ENCODE peak calls at places on chromosome 19, in seven cellular contexts. W is mammary epithelial cell, F is heart left ventricle, V is fibroblast of lung, M is tibial artery, L is ovary, J is BJ. C is an unnamed sample. For H3K27me3, the result is how much of the 10 kb centered on the place peaks cover.

GRCh38 chr19:34096020-34096915 is 76.0 kb upstream of the LSM14A start:
- DNase-seq in L (no peak), M (no peak), F (no peak), V (peak), J (no peak), W (peak), C (peak)

GRCh38 chr19:16400911-16401675 is 70.7 kb downstream of the EPS15L1 start:
- DNase-seq in W (no peak), V (no peak), L (no peak), J (no peak), F (peak), M (peak), C (no peak)

GRCh38 chr19:33208904-33209843 is 15.0 kb downstream of the LRP3 start:
- DNase-seq in M (no peak), F (peak), W (no peak), J (no peak), V (no peak), L (peak), C (no peak)

GRCh38 chr19:47156861-47157454 is 26.3 kb downstream of the SAE1 start:
- DNase-seq in J (no peak), M (no peak), F (no peak), L (no peak), V (peak), W (no peak), C (no peak)

GRCh38 chr19:40407714-40408600 is 5.2 kb downstream of the PRX start:
- DNase-seq in W (no peak), F (peak), L (peak), J (no peak), V (no peak), M (no peak), C (no peak)

GRCh38 chr19:50349277-50350057 is 16.0 kb downstream of the NAPSA start:
- DNase-seq in M (no peak), L (no peak), V (no peak), J (no peak), F (no peak), W (no peak), C (no peak)

GRCh38 chr19:41310031-41310831 is at the start of gene CCDC97:
- DNase-seq in L (peak), M (peak), J (no peak), W (peak), V (peak), F (peak), C (peak)

GRCh38 chr19:39151209-39151608 is 25.6 kb downstream of the PAK4 start:
- DNase-seq in L (no peak), W (no peak), J (no peak), M (no peak), V (no peak), F (no peak), C (no peak)

GRCh38 chr19:33443638-33444195 is 70.2 kb downstream of the CEBPG start:
- DNase-seq in W (no peak), L (no peak), V (no peak), J (no peak), M (peak), F (no peak), C (no peak)

GRCh38 chr19:55419624-55420236 is 12.1 kb upstream of the UBE2S start:
- DNase-seq in F (peak), J (no peak), M (no peak), W (no peak), V (no peak), L (no peak), C (no peak)

GRCh38 chr19:55423225-55423967 is 15.8 kb upstream of the UBE2S start:
- DNase-seq in J (no peak), F (no peak), M (no peak), L (no peak), W (no peak), V (no peak), C (no peak)

GRCh38 chr19:55419089-55419488 is 11.5 kb upstream of the UBE2S start:
- DNase-seq in J (no peak), L (no peak), F (peak), M (no peak), W (no peak), V (no peak), C (no peak)

GRCh38 chr19:55418185-55418584 is 10.6 kb upstream of the UBE2S start:
- DNase-seq in F (peak), W (peak), L (no peak), M (no peak), J (peak), V (peak), C (peak)
- TF ChIP-seq CTCF in F (peak), W (peak), L (peak), M (peak), J (peak), V (peak), C (peak)

GRCh38 chr19:54660306-54660705 is 2.5 kb upstream of the LILRB4 start:
- DNase-seq in L (no peak), V (no peak), W (no peak), J (no peak), M (no peak), F (no peak), C (no peak)
- H3K27me3 ChIP-seq in L (under half), V (under half), W (under half), J (under half), M (under half), F (under half), C (under half)

GRCh38 chr19:29664753-29665214 is 477 bp upstream of the PLEKHF1 start:
- DNase-seq in J (no peak), M (no peak), W (no peak), L (no peak), V (no peak), F (no peak), C (no peak)
- TF ChIP-seq CTCF in J (no peak), M (no peak), W (no peak), L (no peak), V (no peak), F (no peak), C (peak)

DNA sequence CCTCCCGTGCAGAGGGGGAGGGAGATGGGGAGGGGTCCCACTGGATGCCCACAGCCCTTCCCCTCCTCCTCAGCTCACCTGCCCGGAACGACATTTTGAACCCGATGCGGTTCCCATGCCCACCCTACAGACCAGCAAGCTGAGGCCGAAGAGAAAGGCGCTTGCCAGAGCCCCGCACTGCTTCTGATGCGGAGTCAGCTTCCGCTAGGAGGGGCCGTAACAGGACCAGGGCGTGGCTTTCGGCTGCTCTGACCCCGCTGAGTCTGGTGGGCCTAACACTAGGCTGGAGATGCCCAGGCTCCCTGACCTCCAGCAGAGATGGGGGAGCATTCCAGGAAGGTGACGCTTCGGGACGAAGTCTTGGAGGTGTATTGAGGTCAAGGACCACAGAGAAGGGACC is 6.7 kb downstream of the ONECUT3 start:
- DNase-seq in L (no peak), M (no peak), J (no peak), F (no peak), W (no peak), V (no peak), C (no peak)
- H3K27me3 ChIP-seq in L (under half), M (half or more), J (half or more), F (half or more), W (half or more), V (half or more), C (half or more)

GRCh38 chr19:48750351-48750750 is 2.1 kb downstream of the FUT1 start:
- DNase-seq in W (no peak), M (no peak), V (no peak), J (no peak), F (no peak), L (no peak), C (no peak)
- TF ChIP-seq CTCF in W (no peak), M (no peak), V (no peak), J (no peak), F (no peak), L (no peak), C (no peak)

DNA sequence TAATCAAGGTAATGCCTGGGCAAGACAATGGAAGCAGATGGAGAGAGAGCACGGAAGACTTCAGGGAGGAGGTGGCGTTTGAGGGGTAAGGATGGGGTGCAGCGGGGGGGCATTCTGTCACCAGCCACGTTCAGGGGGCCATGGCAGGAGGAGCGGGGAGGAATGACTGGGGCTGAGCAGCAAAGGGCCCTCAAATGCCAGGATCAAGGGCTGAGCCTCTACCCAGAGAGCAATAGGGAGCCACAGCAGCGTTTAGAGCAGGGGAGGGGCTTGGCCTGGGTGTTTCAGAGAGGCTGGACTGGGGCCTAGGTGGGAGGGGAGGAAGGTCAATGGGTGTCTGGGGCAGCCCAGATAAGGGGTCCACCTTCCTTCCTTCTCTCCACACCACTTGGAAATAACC is 44.3 kb downstream of the CELF5 start:
- DNase-seq in L (no peak), F (no peak), V (no peak), M (no peak), J (no peak), W (no peak), C (no peak)
- H3K27me3 ChIP-seq in L (under half), F (under half), V (under half), M (half or more), J (under half), W (under half), C (half or more)

C was measured in foreskin keratinocyte.